ENCODE peak calls at places on chromosomes 13 and 19, in four cellular contexts. D is mucosa of descending colon, X is BE2C, M is BJ. H is an unnamed sample.

GRCh38 chr19:19606021-19606420 is 12.5 kb downstream of the PBX4 start:
- DNase-seq in D (peak; percentile 77), M (no peak), X (no peak), H (no peak)

GRCh38 chr13:80338781-80339577 is 1.9 kb downstream of the SPRY2 start:
- DNase-seq in M (peak; percentile 57), D (peak; percentile 68), X (peak; percentile 82), H (peak; percentile 79)

GRCh38 chr19:42023121-42023942 is 29.3 kb upstream of the ATP1A3 start:
- DNase-seq in D (peak; percentile 35), M (no peak), X (peak; percentile 69), H (peak; percentile 35)

GRCh38 chr13:113351514-113352026 is 12.4 kb downstream of the GRTP1 start:
- DNase-seq in X (no peak), D (no peak), M (no peak), H (no peak)

GRCh38 chr13:79398169-79398568 is 7.9 kb downstream of the RBM26 start:
- DNase-seq in X (no peak), M (no peak), D (no peak), H (no peak)

GRCh38 chr19:55069137-55069858 is 6.3 kb upstream of the RDH13 start:
- DNase-seq in X (no peak), D (peak; percentile 81), M (no peak), H (peak; percentile 33)

GRCh38 chr13:28819748-28820098 is 416 bp upstream of the MTUS2 start:
- DNase-seq in X (peak; percentile 82), M (no peak), D (peak; percentile 16), H (peak; percentile 89)

GRCh38 chr19:30450945-30451344 is 78.8 kb downstream of the ZNF536 start:
- DNase-seq in M (no peak), X (no peak), D (no peak), H (no peak)

GRCh38 chr19:44608391-44608821 is 5.0 kb upstream of the IGSF23 start:
- DNase-seq in D (peak; percentile 79), M (no peak), X (no peak), H (no peak)

GRCh38 chr19:35733180-35734125 is 8.8 kb downstream of the IGFLR1 start:
- DNase-seq in M (no peak), D (no peak), X (no peak), H (no peak)

GRCh38 chr19:511101-511841 is 4.0 kb downstream of the TPGS1 start:
- DNase-seq in D (peak; percentile 83), X (no peak), M (no peak), H (no peak)

GRCh38 chr19:43775299-43775890 is 5.4 kb downstream of the KCNN4 start:
- DNase-seq in X (no peak), D (no peak), M (no peak), H (no peak)

GRCh38 chr13:27360562-27360961 is 63.9 kb upstream of the GTF3A start:
- DNase-seq in D (no peak), M (no peak), X (no peak), H (no peak)

GRCh38 chr19:16897572-16898056 is 8.8 kb downstream of the F2RL3 start:
- DNase-seq in D (no peak), X (no peak), M (no peak), H (no peak)

GRCh38 chr13:50801087-50801931 is 42.2 kb downstream of the DLEU7 start:
- DNase-seq in D (peak; percentile 66), X (peak; percentile 73), M (peak; percentile 9), H (peak; percentile 68)

GRCh38 chr19:10086032-10086903 is at the start of gene SHFL:
- DNase-seq in X (no peak), M (no peak), D (peak; percentile 86), H (peak; percentile 65)

GRCh38 chr19:35870798-35871197 is 2.4 kb downstream of the APLP1 start:
- DNase-seq in D (no peak), M (no peak), X (no peak), H (no peak)

GRCh38 chr13:43132228-43132627 is 108.8 kb downstream of the DNAJC15 start:
- DNase-seq in D (peak; percentile 67), M (no peak), X (peak; percentile 47), H (no peak)

GRCh38 chr13:101305981-101306411 is 110.3 kb downstream of the NALCN start:
- DNase-seq in X (peak; percentile 26), D (no peak), M (no peak), H (no peak)

GRCh38 chr19:6610934-6611370 is 20.0 kb upstream of the CD70 start:
- DNase-seq in X (no peak), M (peak; percentile 69), D (no peak), H (no peak)

GRCh38 chr19:23916991-23917390 is 2.3 kb downstream of the ZNF726 start:
- DNase-seq in M (no peak), D (no peak), X (no peak), H (no peak)

GRCh38 chr19:48636859-48637448 is at the start of gene DBP:
- DNase-seq in X (peak; percentile 65), D (no peak), M (no peak), H (peak; percentile 56)
- TF ChIP-seq CTCF in X (no peak), D (no peak), M (peak; percentile 24), H (no peak)

GRCh38 chr19:13095934-13096890 is 6.4 kb downstream of the LYL1 start:
- DNase-seq in D (no peak), X (peak; percentile 68), M (no peak), H (peak; percentile 71)
- TF ChIP-seq CTCF in D (no peak), X (peak; percentile 34), M (no peak), H (peak; percentile 35)

DNA sequence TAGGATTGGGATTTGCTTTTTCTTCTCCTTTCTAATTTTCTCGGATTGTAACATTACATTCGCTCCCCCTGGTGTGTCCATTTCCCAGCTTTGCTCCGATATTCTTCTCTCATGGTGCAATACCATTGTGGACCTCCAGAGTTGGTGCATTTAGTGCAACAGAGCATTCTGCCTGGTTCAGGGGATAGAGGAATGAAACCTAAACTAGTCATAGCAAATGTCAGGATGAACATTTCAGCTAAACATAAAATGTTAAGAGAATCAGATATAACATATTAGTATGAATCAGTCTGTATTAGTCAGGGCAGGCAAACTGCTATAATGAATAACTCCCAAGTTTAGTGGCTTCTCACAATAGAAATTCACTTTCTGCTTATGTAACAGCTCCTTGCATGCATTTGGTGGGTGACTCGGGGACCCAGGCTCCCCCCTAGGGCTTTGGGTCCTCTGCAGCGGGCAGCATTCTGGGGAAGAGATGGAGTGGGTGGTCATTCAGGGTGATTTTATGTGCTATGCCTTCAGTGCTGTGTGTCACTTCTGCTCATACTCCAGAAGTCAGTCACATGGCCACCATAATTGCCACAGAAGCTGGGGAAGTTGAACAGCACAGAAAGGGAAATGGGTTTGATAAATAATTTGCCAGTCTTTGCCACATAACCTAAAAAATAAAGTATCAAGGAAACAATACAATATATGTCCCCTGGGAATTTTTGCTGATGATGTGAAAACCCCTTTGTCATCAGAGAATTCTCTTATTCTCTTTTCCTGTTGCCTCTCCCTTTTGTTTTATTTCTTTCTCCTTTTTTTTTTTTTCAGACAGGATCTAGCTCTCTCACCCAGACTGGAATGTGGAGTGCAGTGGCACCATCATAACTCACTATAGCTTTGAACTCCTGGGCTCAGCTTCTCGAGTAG is 111.0 kb downstream of the HSPH1 start:
- DNase-seq in M (no peak), X (no peak), D (no peak), H (no peak)
- TF ChIP-seq CTCF in M (peak; percentile 36), X (peak; percentile 46), D (no peak), H (peak; percentile 22)

GRCh38 chr13:71674776-71675352 is 192.1 kb downstream of the DACH1 start:
- DNase-seq in X (no peak), M (no peak), D (no peak), H (no peak)
- TF ChIP-seq CTCF in X (peak; percentile 37), M (no peak), D (no peak), H (no peak)

DNA sequence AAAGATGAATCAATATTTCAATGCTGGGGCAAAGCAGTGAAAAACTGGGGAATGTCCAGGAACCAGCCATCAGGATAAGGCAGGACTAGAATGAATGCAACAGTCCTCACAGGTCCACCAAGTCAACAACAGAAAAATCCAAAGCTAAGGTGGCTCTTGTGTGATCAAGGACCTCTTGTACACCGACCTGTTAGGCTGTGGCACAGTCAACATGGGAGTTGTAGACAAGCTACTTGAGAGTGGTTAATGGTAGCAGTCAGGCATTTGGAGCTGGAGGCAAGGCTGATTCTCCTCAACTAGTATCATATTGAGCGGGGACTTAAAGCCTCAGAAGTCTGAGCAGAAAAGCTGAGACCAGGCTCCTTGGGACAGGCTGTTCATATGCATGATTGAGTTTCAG is 805 bp upstream of the TNFSF13B start:
- DNase-seq in D (no peak), X (no peak), M (no peak), H (no peak)
- TF ChIP-seq CTCF in D (no peak), X (no peak), M (no peak), H (no peak)

GRCh38 chr13:57631607-57632275 is at the start of gene PCDH17:
- DNase-seq in M (no peak), X (peak; percentile 75), D (no peak), H (peak; percentile 50)
- TF ChIP-seq CTCF in M (no peak), X (peak; percentile 1), D (no peak), H (no peak)

GRCh38 chr19:48990400-48990799 is 2.7 kb downstream of the GYS1 start:
- DNase-seq in D (no peak), X (no peak), M (no peak), H (no peak)

GRCh38 chr19:48989701-48990291 is 3.3 kb downstream of the GYS1 start:
- DNase-seq in X (no peak), D (no peak), M (peak; percentile 51), H (no peak)

GRCh38 chr19:48988286-48988685 is 4.8 kb downstream of the GYS1 start:
- DNase-seq in D (no peak), X (no peak), M (no peak), H (no peak)

GRCh38 chr19:48987323-48987722 is 5.8 kb downstream of the GYS1 start:
- DNase-seq in D (no peak), X (no peak), M (no peak), H (no peak)

GRCh38 chr19:48988860-48989259 is 4.2 kb downstream of the GYS1 start:
- DNase-seq in M (no peak), D (no peak), X (no peak), H (no peak)
- TF ChIP-seq CTCF in M (no peak), D (no peak), X (no peak), H (no peak)

DNA sequence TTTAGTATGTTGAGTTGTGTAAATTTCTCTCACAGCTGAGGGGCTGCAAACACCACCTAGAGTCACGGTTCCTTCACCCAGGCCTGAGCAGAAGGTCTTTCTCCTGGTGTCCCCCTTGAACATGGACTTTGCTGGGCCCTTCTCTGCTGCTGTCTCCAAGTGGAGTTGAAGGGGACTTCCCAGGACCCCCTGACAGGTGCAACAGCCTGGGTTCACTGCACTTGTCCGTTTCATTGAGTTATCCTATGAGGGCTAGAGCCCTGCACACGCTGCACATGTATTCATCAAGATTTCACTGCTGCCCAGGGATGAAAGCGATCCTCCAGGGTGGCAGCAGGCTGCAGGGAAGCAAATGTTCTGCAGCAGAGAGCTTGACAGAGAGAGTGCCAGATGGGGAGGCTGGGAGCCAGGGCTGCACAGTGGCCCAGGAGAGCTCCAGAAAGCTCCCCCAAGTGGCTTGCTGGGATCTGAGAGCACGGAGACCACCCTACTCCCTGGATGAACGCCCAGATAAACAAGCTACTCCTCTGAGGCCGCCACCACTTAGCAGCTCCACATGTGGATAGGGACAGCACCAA is 10.3 kb downstream of the TMEM272 start:
- DNase-seq in D (no peak), X (no peak), M (no peak), H (no peak)
- TF ChIP-seq CTCF in D (no peak), X (no peak), M (no peak), H (no peak)

H was measured in nephron progenitor cell.